ENCODE peak calls at places on chromosomes 1 and 21, in five cellular contexts. B is epithelial cell of prostate; D is GM13977; N is activated CD8-positive, alpha-beta memory T cell treated with anti-CD3 and anti-CD28 coated beads for 48 hours; L is cardiac fibroblast. O is an unnamed sample.

GRCh38 chr1:117146570-117147340 is 25.2 kb upstream of the TRIM45 start:
- DNase-seq in B (no peak), D (no peak), N (no peak), L (peak; percentile 87), O (peak; percentile 57)

GRCh38 chr1:79711001-79711431 is 704.5 kb upstream of the ADGRL4 start:
- DNase-seq in B (no peak), D (peak; percentile 9), N (no peak), L (peak; percentile 49), O (no peak)

GRCh38 chr1:54649130-54649898 is 7.7 kb downstream of the MROH7 start:
- DNase-seq in B (no peak), D (no peak), N (no peak), L (no peak), O (no peak)

GRCh38 chr1:193558491-193559028 is 372.1 kb upstream of the B3GALT2 start:
- DNase-seq in B (peak; percentile 36), D (no peak), N (no peak), L (peak; percentile 74), O (peak; percentile 11)

GRCh38 chr21:40067751-40068150 is 200.5 kb downstream of the PCP4 start:
- DNase-seq in B (no peak), D (no peak), N (no peak), L (no peak), O (no peak)

GRCh38 chr1:44050261-44050660 is 19.0 kb upstream of the SLC6A9 start:
- DNase-seq in B (no peak), D (no peak), N (no peak), L (peak; percentile 71), O (no peak)

GRCh38 chr1:209755926-209756607 is at the start of gene TRAF3IP3:
- DNase-seq in B (no peak), D (peak; percentile 76), N (peak; percentile 48), L (no peak), O (no peak)

GRCh38 chr1:167472729-167473529 is 45.4 kb downstream of the CD247 start:
- DNase-seq in B (no peak), D (no peak), N (no peak), L (no peak), O (no peak)

GRCh38 chr21:37912616-37913015 is 3.6 kb downstream of the KCNJ6 start:
- DNase-seq in B (no peak), D (no peak), N (no peak), L (no peak), O (no peak)

GRCh38 chr1:207963429-207964194 is 52.7 kb upstream of the CD34 start:
- DNase-seq in B (no peak), D (peak; percentile 96), N (peak; percentile 79), L (peak; percentile 85), O (peak; percentile 99)

GRCh38 chr1:245698116-245698515 is 543.3 kb downstream of the KIF26B start:
- DNase-seq in B (no peak), D (no peak), N (no peak), L (no peak), O (no peak)

GRCh38 chr21:41957991-41958766 is 4.4 kb upstream of the C2CD2 start:
- DNase-seq in B (no peak), D (peak; percentile 19), N (no peak), L (peak; percentile 96), O (peak; percentile 90)

GRCh38 chr1:16903054-16903453 is 7.3 kb downstream of the RNU1-2 start:
- DNase-seq in B (no peak), D (no peak), N (no peak), L (peak; percentile 80), O (no peak)

GRCh38 chr1:208919371-208919770 is 664.1 kb upstream of the CAMK1G start:
- DNase-seq in B (peak; percentile 26), D (no peak), N (no peak), L (peak; percentile 50), O (no peak)